ENCODE peak calls at places on chromosomes 16 and 17, in five cellular contexts. One of them, this sample, is unnamed.

GRCh38 chr17:37828313-37829124 is 83.7 kb upstream of the HNF1B start:
- DNase-seq in posterior vena cava: no peak
- DNase-seq in activated effector memory CD4-positive, alpha-beta T cell treated with anti-CD3 and anti-CD28 coated beads, Interleukin-2, amount 50 U/mL, for 16 hours: no peak
- DNase-seq in memory B cell: no peak
- DNase-seq in HFFc6: no peak
- DNase-seq in this sample: no peak

GRCh38 chr16:228151-228855 is 946 bp downstream of the LUC7L start:
- DNase-seq in posterior vena cava: no peak
- DNase-seq in activated effector memory CD4-positive, alpha-beta T cell treated with anti-CD3 and anti-CD28 coated beads, Interleukin-2, amount 50 U/mL, for 16 hours: no peak
- DNase-seq in memory B cell: no peak
- DNase-seq in HFFc6: no peak
- DNase-seq in this sample: no peak

GRCh38 chr17:58677204-58677880 is 14.5 kb downstream of the TEX14 start:
- DNase-seq in posterior vena cava: no peak
- DNase-seq in activated effector memory CD4-positive, alpha-beta T cell treated with anti-CD3 and anti-CD28 coated beads, Interleukin-2, amount 50 U/mL, for 16 hours: no peak
- DNase-seq in memory B cell: no peak
- DNase-seq in HFFc6: peak; percentile 54
- DNase-seq in this sample: no peak

GRCh38 chr17:45316271-45317112 is at the start of gene MAP3K14:
- DNase-seq in posterior vena cava: peak; percentile 93
- DNase-seq in activated effector memory CD4-positive, alpha-beta T cell treated with anti-CD3 and anti-CD28 coated beads, Interleukin-2, amount 50 U/mL, for 16 hours: peak; percentile 87
- DNase-seq in memory B cell: no peak
- DNase-seq in HFFc6: peak; percentile 45
- DNase-seq in this sample: peak; percentile 94

GRCh38 chr17:10743316-10744009 is 13.6 kb upstream of the TMEM220 start:
- DNase-seq in posterior vena cava: peak; percentile 32
- DNase-seq in activated effector memory CD4-positive, alpha-beta T cell treated with anti-CD3 and anti-CD28 coated beads, Interleukin-2, amount 50 U/mL, for 16 hours: no peak
- DNase-seq in memory B cell: no peak
- DNase-seq in HFFc6: peak; percentile 35
- DNase-seq in this sample: no peak

GRCh38 chr17:43543771-43544575 is 2.2 kb downstream of the ETV4 start:
- DNase-seq in posterior vena cava: no peak
- DNase-seq in activated effector memory CD4-positive, alpha-beta T cell treated with anti-CD3 and anti-CD28 coated beads, Interleukin-2, amount 50 U/mL, for 16 hours: no peak
- DNase-seq in memory B cell: no peak
- DNase-seq in HFFc6: no peak
- DNase-seq in this sample: no peak

GRCh38 chr16:67939507-67940435 is 3.1 kb upstream of the PSMB10 start:
- DNase-seq in posterior vena cava: no peak
- DNase-seq in activated effector memory CD4-positive, alpha-beta T cell treated with anti-CD3 and anti-CD28 coated beads, Interleukin-2, amount 50 U/mL, for 16 hours: peak; percentile 78
- DNase-seq in memory B cell: no peak
- DNase-seq in HFFc6: no peak
- DNase-seq in this sample: no peak

GRCh38 chr16:81745704-81746558 is 33.2 kb upstream of the PLCG2 start:
- DNase-seq in posterior vena cava: peak; percentile 91
- DNase-seq in activated effector memory CD4-positive, alpha-beta T cell treated with anti-CD3 and anti-CD28 coated beads, Interleukin-2, amount 50 U/mL, for 16 hours: peak; percentile 91
- DNase-seq in memory B cell: peak; percentile 74
- DNase-seq in HFFc6: peak; percentile 29
- DNase-seq in this sample: peak; percentile 88

GRCh38 chr17:78430892-78431691 is 52.6 kb downstream of the PGS1 start:
- DNase-seq in posterior vena cava: no peak
- DNase-seq in activated effector memory CD4-positive, alpha-beta T cell treated with anti-CD3 and anti-CD28 coated beads, Interleukin-2, amount 50 U/mL, for 16 hours: no peak
- DNase-seq in memory B cell: no peak
- DNase-seq in HFFc6: no peak
- DNase-seq in this sample: no peak

GRCh38 chr16:77585852-77586251 is 136.5 kb upstream of the NUDT7 start:
- DNase-seq in posterior vena cava: no peak
- DNase-seq in activated effector memory CD4-positive, alpha-beta T cell treated with anti-CD3 and anti-CD28 coated beads, Interleukin-2, amount 50 U/mL, for 16 hours: no peak
- DNase-seq in memory B cell: no peak
- DNase-seq in HFFc6: no peak
- DNase-seq in this sample: no peak

GRCh38 chr17:58995247-58995940 is 111.3 kb downstream of the TRIM37 start:
- DNase-seq in posterior vena cava: no peak
- DNase-seq in activated effector memory CD4-positive, alpha-beta T cell treated with anti-CD3 and anti-CD28 coated beads, Interleukin-2, amount 50 U/mL, for 16 hours: no peak
- DNase-seq in memory B cell: no peak
- DNase-seq in HFFc6: peak; percentile 25
- DNase-seq in this sample: no peak

GRCh38 chr17:41919165-41919817 is 540 bp upstream of the ACLY start:
- DNase-seq in posterior vena cava: peak; percentile 89
- DNase-seq in activated effector memory CD4-positive, alpha-beta T cell treated with anti-CD3 and anti-CD28 coated beads, Interleukin-2, amount 50 U/mL, for 16 hours: peak; percentile 65
- DNase-seq in memory B cell: no peak
- DNase-seq in HFFc6: no peak
- DNase-seq in this sample: no peak

GRCh38 chr17:6163632-6164319 is 93.6 kb downstream of the WSCD1 start:
- DNase-seq in posterior vena cava: no peak
- DNase-seq in activated effector memory CD4-positive, alpha-beta T cell treated with anti-CD3 and anti-CD28 coated beads, Interleukin-2, amount 50 U/mL, for 16 hours: no peak
- DNase-seq in memory B cell: no peak
- DNase-seq in HFFc6: no peak
- DNase-seq in this sample: no peak

GRCh38 chr16:31333686-31334649 is 21.0 kb upstream of the ITGAX start:
- DNase-seq in posterior vena cava: no peak
- DNase-seq in activated effector memory CD4-positive, alpha-beta T cell treated with anti-CD3 and anti-CD28 coated beads, Interleukin-2, amount 50 U/mL, for 16 hours: peak; percentile 67
- DNase-seq in memory B cell: peak; percentile 31
- DNase-seq in HFFc6: peak; percentile 31
- DNase-seq in this sample: peak; percentile 32

This sample was measured in kidney.